ENCODE peak calls at places on chromosomes 7 and 10, in seven cellular contexts. X is iris pigment epithelial cell; C is NCI-H510A treated with DMSO at 0.1 percent for 48 hours; D is GM12865; F is RCC 7860; U is NCI-H460; T is activated CD4-positive, alpha-beta T cell treated with anti-CD3 and anti-CD28 coated beads, Interleukin-2, amount 10 ng/mL, durations not matched to agents 7 days and 5 days. M is an unnamed sample.

GRCh38 chr7:132061931-132062330 is 505.5 kb upstream of the PODXL start:
- DNase-seq in X (no peak), C (no peak), D (no peak), F (no peak), U (no peak), T (no peak), M (peak; percentile 48)

GRCh38 chr7:100065452-100066186 is 15.9 kb downstream of the ZNF3 start:
- DNase-seq in X (peak; percentile 70), C (no peak), D (no peak), F (no peak), U (no peak), T (no peak), M (peak; percentile 66)

GRCh38 chr10:29926649-29927048 is 132.7 kb downstream of the JCAD start:
- DNase-seq in X (peak; percentile 73), C (no peak), D (no peak), F (no peak), U (no peak), T (no peak), M (peak; percentile 87)

GRCh38 chr7:107170051-107170661 is 1.4 kb downstream of the HBP1 start:
- DNase-seq in X (no peak), C (no peak), D (no peak), F (no peak), U (no peak), T (no peak), M (no peak)

GRCh38 chr7:28114056-28114455 is 66.5 kb downstream of the JAZF1 start:
- DNase-seq in X (no peak), C (peak; percentile 23), D (no peak), F (no peak), U (no peak), T (no peak), M (no peak)

GRCh38 chr10:90148121-90148855 is 446.9 kb downstream of the KIF20B start:
- DNase-seq in X (peak; percentile 77), C (peak; percentile 1), D (peak; percentile 43), F (peak; percentile 27), U (peak; percentile 7), T (no peak), M (peak; percentile 86)

GRCh38 chr7:32290015-32290414 is 200.2 kb downstream of the LSM5 start:
- DNase-seq in X (no peak), C (no peak), D (no peak), F (no peak), U (no peak), T (no peak), M (no peak)

GRCh38 chr7:107526672-107527071 is 37.0 kb downstream of the COG5 start:
- DNase-seq in X (no peak), C (no peak), D (no peak), F (no peak), U (no peak), T (no peak), M (no peak)

GRCh38 chr7:151520419-151521229 is 929 bp upstream of the RHEB start:
- DNase-seq in X (no peak), C (peak; percentile 52), D (peak; percentile 61), F (peak; percentile 33), U (no peak), T (peak; percentile 33), M (no peak)

GRCh38 chr7:108522780-108523179 is 3.2 kb downstream of the PNPLA8 start:
- DNase-seq in X (no peak), C (no peak), D (no peak), F (no peak), U (no peak), T (no peak), M (no peak)

GRCh38 chr10:1184541-1185415 is 128.6 kb downstream of the WDR37 start:
- DNase-seq in X (no peak), C (no peak), D (no peak), F (no peak), U (no peak), T (no peak), M (no peak)

GRCh38 chr7:2785071-2785500 is 59.0 kb downstream of the GNA12 start:
- DNase-seq in X (peak; percentile 62), C (no peak), D (peak; percentile 66), F (peak; percentile 98), U (peak; percentile 80), T (no peak), M (peak; percentile 96)

GRCh38 chr7:94258856-94259255 is 135.8 kb upstream of the COL1A2 start:
- DNase-seq in X (no peak), C (no peak), D (no peak), F (no peak), U (no peak), T (no peak), M (peak; percentile 10)

GRCh38 chr7:20238268-20238753 is 21.1 kb upstream of the MACC1 start:
- DNase-seq in X (no peak), C (no peak), D (no peak), F (no peak), U (no peak), T (no peak), M (no peak)

GRCh38 chr10:93376372-93377296 is 105.5 kb downstream of the MYOF start:
- DNase-seq in X (peak; percentile 88), C (peak; percentile 92), D (peak; percentile 79), F (peak; percentile 70), U (peak; percentile 82), T (peak; percentile 67), M (peak; percentile 88)

GRCh38 chr10:48439581-48440041 is 133.1 kb downstream of the MAPK8 start:
- DNase-seq in X (peak; percentile 50), C (no peak), D (no peak), F (peak; percentile 37), U (no peak), T (no peak), M (peak; percentile 62)

GRCh38 chr7:111107576-111107975 is 16.6 kb downstream of the LRRN3 start:
- DNase-seq in X (peak; percentile 73), C (no peak), D (no peak), F (no peak), U (no peak), T (no peak), M (no peak)

GRCh38 chr10:73653701-73654100 is 2.1 kb downstream of the SYNPO2L start:
- DNase-seq in X (peak; percentile 69), C (no peak), D (peak; percentile 63), F (no peak), U (no peak), T (no peak), M (peak; percentile 40)

GRCh38 chr7:102390697-102391484 is 5.3 kb upstream of the PRKRIP1 start:
- DNase-seq in X (peak; percentile 56), C (peak; percentile 22), D (peak; percentile 84), F (peak; percentile 69), U (peak; percentile 83), T (peak; percentile 72), M (peak; percentile 73)

GRCh38 chr7:107622429-107622828 is 38.2 kb upstream of the SLC26A4 start:
- DNase-seq in X (peak; percentile 94), C (no peak), D (no peak), F (peak; percentile 66), U (no peak), T (no peak), M (peak; percentile 48)

GRCh38 chr10:70828923-70829322 is 13.2 kb downstream of the SGPL1 start:
- DNase-seq in X (no peak), C (peak; percentile 15), D (no peak), F (no peak), U (no peak), T (no peak), M (no peak)

GRCh38 chr7:52498319-52498718 is 537.1 kb upstream of the POM121L12 start:
- DNase-seq in X (no peak), C (no peak), D (no peak), F (no peak), U (no peak), T (no peak), M (no peak)

GRCh38 chr7:83410989-83411591 is 237.8 kb downstream of the SEMA3E start:
- DNase-seq in X (peak; percentile 56), C (peak; percentile 33), D (peak; percentile 66), F (peak; percentile 60), U (peak; percentile 61), T (no peak), M (peak; percentile 53)

GRCh38 chr7:8629504-8629903 is 196.1 kb downstream of the NXPH1 start:
- DNase-seq in X (no peak), C (no peak), D (no peak), F (no peak), U (no peak), T (no peak), M (no peak)

GRCh38 chr7:89104748-89105685 is 309.5 kb upstream of the TEX47 start:
- DNase-seq in X (peak; percentile 1), C (no peak), D (no peak), F (no peak), U (no peak), T (no peak), M (peak; percentile 19)

GRCh38 chr7:13327669-13328068 is 640.2 kb downstream of the ARL4A start:
- DNase-seq in X (peak; percentile 48), C (no peak), D (no peak), F (no peak), U (no peak), T (no peak), M (peak; percentile 86)

GRCh38 chr10:11204355-11204879 is 186.7 kb downstream of the CELF2 start:
- DNase-seq in X (no peak), C (no peak), D (no peak), F (no peak), U (no peak), T (no peak), M (no peak)

GRCh38 chr7:32761451-32762320 is 129.9 kb downstream of the KBTBD2 start:
- DNase-seq in X (no peak), C (no peak), D (no peak), F (no peak), U (no peak), T (no peak), M (peak; percentile 20)

GRCh38 chr10:35495521-35496238 is 109.5 kb upstream of the GJD4 start:
- DNase-seq in X (peak; percentile 22), C (no peak), D (peak; percentile 13), F (no peak), U (no peak), T (no peak), M (no peak)

M was measured in fibroblast of lung.